ENCODE peak calls at places on chromosomes 11 and 22, in seven cellular contexts. V is CD4-positive, alpha-beta memory T cell; K is suprapubic skin; Y is NCI-H1417; Q is GM23338; N is H9; C is anterior cingulate cortex. G is an unnamed sample.

GRCh38 chr22:46586123-46586519 is 34.1 kb upstream of the GRAMD4 start:
- DNase-seq in V (no peak), K (no peak), Y (no peak), Q (peak), N (peak), C (no peak), G (no peak)

GRCh38 chr11:104001474-104001873 is 35.0 kb upstream of the DDI1 start:
- DNase-seq in V (no peak), K (no peak), Y (no peak), Q (no peak), N (no peak), C (no peak), G (no peak)

GRCh38 chr11:128244896-128245295 is 342.5 kb downstream of the ETS1 start:
- DNase-seq in V (no peak), K (no peak), Y (no peak), Q (no peak), N (no peak), C (no peak), G (no peak)

GRCh38 chr11:33942954-33943353 is 51.1 kb upstream of the LMO2 start:
- DNase-seq in V (no peak), K (no peak), Y (no peak), Q (no peak), N (no peak), C (no peak), G (peak)

GRCh38 chr22:33299245-33299956 is 241.2 kb upstream of the SYN3 start:
- DNase-seq in V (no peak), K (no peak), Y (peak), Q (no peak), N (no peak), C (no peak), G (peak)

GRCh38 chr11:18710545-18710944 is 12.0 kb downstream of the TMEM86A start:
- DNase-seq in V (no peak), K (no peak), Y (no peak), Q (no peak), N (no peak), C (no peak), G (no peak)

GRCh38 chr11:107999759-108000455 is 8.8 kb upstream of the CUL5 start:
- DNase-seq in V (peak), K (no peak), Y (peak), Q (peak), N (peak), C (no peak), G (peak)

GRCh38 chr11:83693279-83693992 is 407.3 kb upstream of the CCDC90B start:
- DNase-seq in V (no peak), K (no peak), Y (no peak), Q (peak), N (no peak), C (no peak), G (no peak)

GRCh38 chr22:17214416-17215043 is 4.7 kb downstream of the ADA2 start:
- DNase-seq in V (no peak), K (no peak), Y (no peak), Q (no peak), N (no peak), C (no peak), G (no peak)

G was measured in OCI-LY7.